ENCODE peak calls at places on chromosome 14, in ten cellular contexts. C, M, K, H, D, W, G, E, I and B are unnamed samples. For H3K4me1, the result is how much of the 10 kb centered on the place peaks cover.

GRCh38 chr14:65560340-65561027 is 148.0 kb downstream of the FUT8 start:
- DNase-seq in C (no peak), M (peak), K (no peak), H (no peak), D (no peak), W (no peak), G (no peak), E (no peak), I (no peak), B (no peak)

GRCh38 chr14:50937800-50938199 is 6.5 kb downstream of the PYGL start:
- DNase-seq in C (no peak), M (no peak), K (no peak), H (no peak), D (no peak), W (no peak), G (no peak), E (no peak), I (no peak), B (no peak)

GRCh38 chr14:21699551-21699950 is 25.9 kb upstream of the OR4E1 start:
- DNase-seq in C (no peak), M (no peak), K (no peak), H (no peak), D (no peak), W (no peak), G (no peak), E (no peak), I (no peak), B (no peak)

GRCh38 chr14:37819155-37820015 is 224.0 kb downstream of the TTC6 start:
- DNase-seq in C (peak), M (peak), K (no peak), H (no peak), D (no peak), W (no peak), G (no peak), E (no peak), I (no peak), B (no peak)

GRCh38 chr14:104870368-104871144 is 5.5 kb downstream of the CEP170B start:
- DNase-seq in C (peak), M (no peak), K (no peak), H (peak), D (no peak), W (no peak), G (peak), E (no peak), I (peak), B (peak)

GRCh38 chr14:103723176-103724081 is 7.8 kb downstream of the ZFYVE21 start:
- DNase-seq in C (no peak), M (no peak), K (no peak), H (peak), D (no peak), W (no peak), G (no peak), E (no peak), I (no peak), B (no peak)

GRCh38 chr14:57533214-57533613 is 39.6 kb upstream of the CCDC198 start:
- DNase-seq in C (peak), M (no peak), K (no peak), H (no peak), D (no peak), W (no peak), G (no peak), E (no peak), I (peak), B (no peak)

GRCh38 chr14:94935901-94936300 is 166.0 kb upstream of the GSC start:
- DNase-seq in C (no peak), M (no peak), K (no peak), H (no peak), D (no peak), W (no peak), G (no peak), E (no peak), I (no peak), B (no peak)

GRCh38 chr14:104001003-104001402 is 58.7 kb upstream of the RD3L start:
- DNase-seq in C (peak), M (no peak), K (no peak), H (no peak), D (no peak), W (no peak), G (no peak), E (peak), I (peak), B (no peak)

DNA sequence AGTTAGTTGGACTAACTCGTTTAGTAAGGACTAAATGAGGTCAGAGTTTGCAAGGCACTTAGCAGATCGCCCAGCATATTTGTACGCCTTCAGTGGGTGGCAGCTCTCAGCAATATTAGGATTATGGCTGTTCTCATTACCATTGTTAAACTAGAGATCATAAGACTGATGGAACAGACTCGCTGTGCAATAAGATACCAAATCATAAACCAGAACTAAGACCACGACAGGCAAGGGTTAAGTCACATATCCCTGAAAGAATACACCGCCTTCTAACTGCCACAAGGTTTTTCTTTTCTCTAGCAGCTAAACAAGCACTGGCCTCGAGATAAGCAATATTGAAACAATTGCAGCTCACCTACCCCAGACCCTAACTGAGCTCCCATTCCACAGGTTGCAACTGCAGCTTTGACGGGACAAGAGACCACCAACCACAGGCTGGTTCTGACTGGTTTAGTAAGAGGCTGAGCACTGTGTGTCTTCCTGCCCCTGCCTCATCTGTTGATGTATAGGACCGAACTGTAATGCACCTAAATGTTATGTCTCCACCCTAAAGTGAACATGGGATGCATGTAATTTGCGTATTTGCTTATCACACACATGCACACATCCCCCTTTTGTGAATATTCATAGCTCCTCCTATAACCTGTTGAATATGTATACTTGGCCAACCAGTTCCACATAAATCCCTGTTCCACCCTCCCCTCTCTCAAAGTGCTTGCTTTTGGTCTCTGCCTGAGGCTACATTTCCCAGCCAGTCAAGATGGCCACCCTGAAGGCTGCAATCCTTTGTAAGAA is 153.2 kb downstream of the CALM1 start:
- DNase-seq in C (no peak), M (no peak), K (no peak), H (no peak), D (no peak), W (no peak), G (no peak), E (no peak), I (no peak), B (no peak)
- H3K4me1 ChIP-seq in C (under half), M (under half), K (under half), H (under half), D (under half), W (under half), G (half or more), E (under half), I (under half), B (under half)

DNA sequence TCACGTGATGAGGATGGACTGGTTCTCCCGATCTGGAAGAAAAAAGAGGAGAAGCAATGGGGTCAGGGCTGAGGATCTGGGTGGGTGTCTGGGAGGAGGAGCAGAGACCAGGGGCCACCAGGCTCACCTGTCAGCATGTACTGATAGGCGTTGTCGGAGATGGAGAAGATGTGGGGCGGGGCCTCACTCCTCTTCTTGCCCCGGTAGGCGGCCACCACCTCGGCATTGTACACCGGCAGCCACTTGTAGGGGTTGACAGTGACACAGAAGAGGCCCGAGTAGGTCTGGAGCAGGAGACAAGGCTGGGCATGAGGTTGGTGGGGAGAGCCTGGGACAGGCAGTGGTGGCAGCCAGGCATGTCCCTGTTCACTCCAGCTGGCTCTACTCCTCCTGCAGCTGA is 3.0 kb downstream of the MYH6 start:
- DNase-seq in C (no peak), M (no peak), K (no peak), H (no peak), D (no peak), W (no peak), G (peak), E (no peak), I (no peak), B (no peak)
- H3K4me1 ChIP-seq in C (under half), M (under half), K (under half), H (under half), D (under half), W (under half), G (half or more), E (under half), I (under half), B (under half)

DNA sequence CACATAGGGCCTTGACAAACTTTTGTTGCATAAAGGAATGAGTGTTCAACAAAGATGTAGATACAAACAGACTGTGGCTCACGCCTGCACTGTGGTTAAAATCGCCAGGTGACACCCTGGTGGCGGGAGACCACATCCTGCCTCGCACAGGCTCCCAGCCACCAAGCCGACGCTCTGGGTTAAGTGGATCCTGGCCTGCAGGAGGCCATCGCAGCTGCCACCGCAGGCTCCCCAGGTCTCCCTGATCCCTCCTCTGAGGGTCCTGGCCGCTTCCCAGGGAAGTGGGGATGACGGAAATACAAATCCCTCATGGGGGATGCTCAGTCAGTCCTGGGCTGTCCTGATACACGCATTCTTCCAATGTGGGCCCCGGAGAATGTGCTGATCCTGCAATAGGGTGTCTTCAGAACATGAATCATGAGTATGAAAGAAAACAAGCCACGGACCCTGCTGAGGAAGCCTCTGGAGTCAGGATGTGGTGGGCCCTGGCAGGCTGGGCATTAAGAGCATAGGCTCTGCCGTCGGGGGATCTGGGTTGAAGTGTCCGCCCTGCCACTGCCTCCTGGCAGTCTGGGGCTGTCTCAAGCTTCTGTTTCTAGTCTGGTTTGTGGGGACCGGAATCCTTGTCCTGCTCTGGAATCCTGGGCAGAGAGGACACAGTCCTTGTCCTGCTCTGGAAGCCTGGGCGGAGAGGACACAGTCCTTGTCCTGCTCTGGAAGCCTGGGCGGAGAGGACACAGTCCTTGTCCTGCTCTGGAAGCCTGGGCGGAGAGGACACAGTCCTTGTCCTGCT is 53.5 kb upstream of the BEGAIN start:
- DNase-seq in C (peak), M (peak), K (no peak), H (no peak), D (no peak), W (no peak), G (no peak), E (peak), I (no peak), B (no peak)
- H3K4me1 ChIP-seq in C (under half), M (under half), K (under half), H (under half), D (under half), W (under half), G (under half), E (half or more), I (under half), B (under half)

GRCh38 chr14:100219126-100219785 is 19.7 kb upstream of the YY1 start:
- DNase-seq in C (no peak), M (peak), K (no peak), H (no peak), D (no peak), W (no peak), G (no peak), E (no peak), I (no peak), B (no peak)
- H3K4me1 ChIP-seq in C (under half), M (under half), K (under half), H (under half), D (under half), W (under half), G (under half), E (under half), I (under half), B (under half)

GRCh38 chr14:69683971-69684370 is 72.6 kb downstream of the SUSD6 start:
- DNase-seq in C (no peak), M (no peak), K (no peak), H (no peak), D (no peak), W (no peak), G (no peak), E (no peak), I (no peak), B (no peak)

GRCh38 chr14:69685716-69686115 is 74.3 kb downstream of the SUSD6 start:
- DNase-seq in C (peak), M (peak), K (peak), H (peak), D (peak), W (peak), G (peak), E (no peak), I (no peak), B (peak)

GRCh38 chr14:69682607-69683263 is 71.3 kb downstream of the SUSD6 start:
- DNase-seq in C (no peak), M (no peak), K (no peak), H (no peak), D (no peak), W (no peak), G (no peak), E (no peak), I (no peak), B (no peak)

GRCh38 chr14:69684461-69685183 is 73.2 kb downstream of the SUSD6 start:
- DNase-seq in C (no peak), M (no peak), K (no peak), H (no peak), D (no peak), W (no peak), G (no peak), E (no peak), I (no peak), B (peak)

GRCh38 chr14:69685217-69685616 is 73.8 kb downstream of the SUSD6 start:
- DNase-seq in C (peak), M (peak), K (no peak), H (no peak), D (no peak), W (no peak), G (no peak), E (no peak), I (no peak), B (no peak)
- H3K4me1 ChIP-seq in C (under half), M (under half), K (half or more), H (under half), D (half or more), W (under half), G (half or more), E (under half), I (half or more), B (half or more)

GRCh38 chr14:99531221-99532096 is 50.2 kb downstream of the CCNK start:
- DNase-seq in C (no peak), M (peak), K (no peak), H (no peak), D (no peak), W (no peak), G (no peak), E (no peak), I (no peak), B (no peak)

GRCh38 chr14:99529899-99530298 is 48.7 kb downstream of the CCNK start:
- DNase-seq in C (no peak), M (peak), K (no peak), H (no peak), D (no peak), W (no peak), G (no peak), E (no peak), I (no peak), B (no peak)

GRCh38 chr14:99534333-99534732 is 53.1 kb downstream of the CCNK start:
- DNase-seq in C (no peak), M (no peak), K (no peak), H (no peak), D (no peak), W (no peak), G (no peak), E (no peak), I (no peak), B (no peak)

GRCh38 chr14:99530407-99530806 is 49.2 kb downstream of the CCNK start:
- DNase-seq in C (no peak), M (no peak), K (no peak), H (no peak), D (no peak), W (no peak), G (no peak), E (no peak), I (no peak), B (no peak)

GRCh38 chr14:99532310-99532709 is 51.1 kb downstream of the CCNK start:
- DNase-seq in C (no peak), M (no peak), K (no peak), H (no peak), D (no peak), W (no peak), G (no peak), E (no peak), I (no peak), B (no peak)
- H3K4me1 ChIP-seq in C (under half), M (under half), K (under half), H (under half), D (under half), W (under half), G (under half), E (under half), I (under half), B (under half)